ENCODE peak calls at places on chromosomes 6 and 20, in seven cellular contexts. C is brain microvascular endothelial cell, G is uterus, Z is osteoblast, F is IMR-90, S is upper lobe of left lung, H is RWPE1. E is an unnamed sample.

GRCh38 chr20:12113468-12114371 is 196.0 kb downstream of the BTBD3 start:
- DNase-seq in C (no peak), G (peak), Z (no peak), F (no peak), S (no peak), H (no peak), E (no peak)

GRCh38 chr6:29552512-29553051 is 7.0 kb downstream of the UBD start:
- DNase-seq in C (peak), G (no peak), Z (peak), F (peak), S (no peak), H (peak), E (no peak)

GRCh38 chr6:9623228-9623832 is 791.5 kb downstream of the TFAP2A start:
- DNase-seq in C (no peak), G (no peak), Z (no peak), F (no peak), S (no peak), H (no peak), E (no peak)

GRCh38 chr6:148779142-148779562 is 32.3 kb downstream of the UST start:
- DNase-seq in C (no peak), G (no peak), Z (no peak), F (peak), S (no peak), H (no peak), E (no peak)

GRCh38 chr6:89895273-89895874 is 1.1 kb downstream of the GJA10 start:
- DNase-seq in C (peak), G (no peak), Z (peak), F (peak), S (no peak), H (peak), E (no peak)

GRCh38 chr6:10305740-10306423 is 109.0 kb downstream of the TFAP2A start:
- DNase-seq in C (no peak), G (no peak), Z (no peak), F (no peak), S (no peak), H (no peak), E (no peak)

GRCh38 chr6:105310947-105311346 is 91.9 kb downstream of the PREP start:
- DNase-seq in C (no peak), G (no peak), Z (no peak), F (no peak), S (no peak), H (no peak), E (no peak)

GRCh38 chr6:31531771-31532643 is 3.2 kb downstream of the MCCD1 start:
- DNase-seq in C (no peak), G (no peak), Z (no peak), F (no peak), S (no peak), H (no peak), E (no peak)

GRCh38 chr20:57545927-57546662 is 14.8 kb upstream of the PCK1 start:
- DNase-seq in C (no peak), G (no peak), Z (no peak), F (no peak), S (no peak), H (no peak), E (no peak)

GRCh38 chr20:64145458-64146300 is 18.6 kb upstream of the MYT1 start:
- DNase-seq in C (no peak), G (no peak), Z (peak), F (no peak), S (no peak), H (no peak), E (no peak)

GRCh38 chr20:3854462-3854870 is 7.8 kb downstream of the MAVS start:
- DNase-seq in C (no peak), G (no peak), Z (peak), F (no peak), S (no peak), H (no peak), E (no peak)

GRCh38 chr6:2875840-2876207 is 27.3 kb downstream of the SERPINB9 start:
- DNase-seq in C (no peak), G (no peak), Z (peak), F (no peak), S (peak), H (no peak), E (peak)

GRCh38 chr6:6678185-6678671 is 89.7 kb downstream of the LY86 start:
- DNase-seq in C (peak), G (no peak), Z (peak), F (peak), S (no peak), H (peak), E (no peak)

GRCh38 chr6:113742342-113742741 is 114.8 kb upstream of the MARCKS start:
- DNase-seq in C (no peak), G (no peak), Z (no peak), F (no peak), S (no peak), H (no peak), E (no peak)

GRCh38 chr6:76418657-76419217 is 346.3 kb upstream of the IMPG1 start:
- DNase-seq in C (peak), G (no peak), Z (no peak), F (no peak), S (no peak), H (no peak), E (no peak)

GRCh38 chr6:44649365-44650025 is 262.0 kb downstream of the CDC5L start:
- DNase-seq in C (no peak), G (no peak), Z (no peak), F (peak), S (no peak), H (no peak), E (no peak)

GRCh38 chr6:95133578-95133977 is 443.8 kb upstream of the MANEA start:
- DNase-seq in C (no peak), G (no peak), Z (no peak), F (peak), S (no peak), H (peak), E (no peak)

GRCh38 chr20:46995561-46996142 is 101.0 kb downstream of the EYA2 start:
- DNase-seq in C (no peak), G (no peak), Z (no peak), F (no peak), S (no peak), H (no peak), E (no peak)

GRCh38 chr20:47003223-47003622 is 108.6 kb downstream of the EYA2 start:
- DNase-seq in C (no peak), G (no peak), Z (no peak), F (no peak), S (no peak), H (no peak), E (no peak)

GRCh38 chr20:46994341-46994740 is 99.7 kb downstream of the EYA2 start:
- DNase-seq in C (no peak), G (no peak), Z (no peak), F (no peak), S (no peak), H (no peak), E (no peak)

GRCh38 chr20:46999821-47000465 is 105.3 kb downstream of the EYA2 start:
- DNase-seq in C (no peak), G (no peak), Z (no peak), F (no peak), S (no peak), H (no peak), E (no peak)

GRCh38 chr20:46998497-46999190 is 104.0 kb downstream of the EYA2 start:
- DNase-seq in C (no peak), G (no peak), Z (no peak), F (no peak), S (no peak), H (no peak), E (no peak)
- H3K27ac ChIP-seq in C (no peak), G (no peak), Z (no peak), F (no peak), S (no peak), H (no peak), E (no peak)

GRCh38 chr6:96545882-96546281 is 17.0 kb upstream of the FHL5 start:
- DNase-seq in C (no peak), G (no peak), Z (no peak), F (no peak), S (no peak), H (no peak), E (no peak)

GRCh38 chr6:96537726-96538125 is 16.1 kb downstream of the UFL1 start:
- DNase-seq in C (no peak), G (no peak), Z (no peak), F (no peak), S (no peak), H (no peak), E (no peak)

GRCh38 chr6:96547654-96548053 is 15.3 kb upstream of the FHL5 start:
- DNase-seq in C (no peak), G (no peak), Z (no peak), F (no peak), S (no peak), H (no peak), E (no peak)

GRCh38 chr6:96542702-96543101 is 20.2 kb upstream of the FHL5 start:
- DNase-seq in C (no peak), G (no peak), Z (no peak), F (no peak), S (no peak), H (no peak), E (no peak)
- TF ChIP-seq CTCF in C (peak), G (no peak), Z (peak), F (peak), S (no peak), H (no peak), E (peak)

GRCh38 chr6:118372413-118372812 is 175.7 kb upstream of the PLN start:
- DNase-seq in C (peak), G (no peak), Z (no peak), F (peak), S (no peak), H (no peak), E (no peak)

GRCh38 chr6:118370722-118371121 is 177.4 kb upstream of the PLN start:
- DNase-seq in C (peak), G (no peak), Z (no peak), F (no peak), S (no peak), H (no peak), E (no peak)

GRCh38 chr6:118377711-118378414 is 170.2 kb upstream of the PLN start:
- DNase-seq in C (no peak), G (no peak), Z (no peak), F (no peak), S (peak), H (no peak), E (no peak)

GRCh38 chr6:118371955-118372354 is 176.1 kb upstream of the PLN start:
- DNase-seq in C (no peak), G (no peak), Z (no peak), F (no peak), S (no peak), H (no peak), E (no peak)
- H3K27ac ChIP-seq in C (no peak), G (no peak), Z (no peak), F (no peak), S (no peak), H (no peak), E (no peak)

DNA sequence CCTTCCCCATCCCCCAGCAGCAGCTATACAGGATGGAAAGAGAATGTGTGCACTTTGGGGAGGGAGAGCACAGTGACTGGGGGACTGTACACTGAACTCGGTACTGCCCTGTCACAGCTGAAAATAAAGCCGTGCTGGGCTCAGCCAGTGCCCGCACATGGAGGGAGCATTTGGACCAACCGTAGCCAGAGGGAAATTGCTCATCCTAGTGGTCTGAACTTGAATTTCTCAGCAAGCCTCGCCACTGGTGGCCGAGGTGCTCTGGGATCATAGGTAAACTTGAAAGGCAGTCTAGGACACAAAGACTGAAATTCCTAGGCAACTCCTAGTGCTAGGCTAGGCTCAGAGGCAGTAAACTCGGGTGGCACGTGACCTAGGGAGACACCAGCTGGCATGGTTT is 61.0 kb downstream of the DZANK1 start:
- DNase-seq in C (no peak), G (no peak), Z (no peak), F (no peak), S (no peak), H (no peak), E (no peak)
- TF ChIP-seq CTCF in C (no peak), G (no peak), Z (no peak), F (no peak), S (no peak), H (no peak), E (no peak)

DNA sequence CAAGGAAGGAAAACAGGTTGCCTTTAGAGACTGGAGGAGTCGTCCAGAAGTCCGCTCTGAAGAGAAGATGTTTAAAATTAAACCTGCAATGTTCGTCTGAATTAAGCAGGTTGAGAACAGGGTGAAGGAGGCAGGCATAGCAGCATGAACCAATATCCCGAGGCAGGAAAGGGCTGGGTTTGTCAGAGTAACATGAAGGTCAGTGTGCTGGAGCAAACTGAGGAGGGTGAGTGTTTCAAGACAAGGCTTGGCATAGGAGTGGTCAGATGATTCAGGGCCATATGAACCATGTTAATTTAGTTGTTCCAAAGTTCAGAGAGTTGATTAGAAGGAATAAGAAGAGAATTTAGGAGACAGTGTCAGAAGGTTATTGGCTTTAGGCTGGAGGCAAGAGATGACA is 93.3 kb downstream of the UTRN start:
- DNase-seq in C (no peak), G (no peak), Z (peak), F (peak), S (no peak), H (peak), E (no peak)
- H3K27ac ChIP-seq in C (no peak), G (no peak), Z (peak), F (no peak), S (peak), H (no peak), E (no peak)

GRCh38 chr6:145137425-145137824 is 597.9 kb downstream of the EPM2A start:
- DNase-seq in C (peak), G (no peak), Z (no peak), F (peak), S (no peak), H (no peak), E (no peak)
- TF ChIP-seq CTCF in C (no peak), G (no peak), Z (peak), F (peak), S (no peak), H (no peak), E (no peak)

GRCh38 chr20:1848378-1848777 is 46.8 kb upstream of the SIRPA start:
- DNase-seq in C (no peak), G (no peak), Z (no peak), F (no peak), S (no peak), H (no peak), E (no peak)

GRCh38 chr20:1847780-1848179 is 47.4 kb upstream of the SIRPA start:
- DNase-seq in C (no peak), G (no peak), Z (no peak), F (no peak), S (no peak), H (no peak), E (no peak)

GRCh38 chr20:1844723-1845523 is 50.3 kb upstream of the SIRPA start:
- DNase-seq in C (peak), G (no peak), Z (no peak), F (peak), S (no peak), H (no peak), E (no peak)

GRCh38 chr20:1846341-1846740 is 48.9 kb upstream of the SIRPA start:
- DNase-seq in C (no peak), G (no peak), Z (no peak), F (no peak), S (no peak), H (no peak), E (no peak)

GRCh38 chr20:1845701-1846100 is 49.5 kb upstream of the SIRPA start:
- DNase-seq in C (no peak), G (no peak), Z (no peak), F (no peak), S (no peak), H (no peak), E (no peak)
- H3K27ac ChIP-seq in C (no peak), G (no peak), Z (no peak), F (peak), S (no peak), H (no peak), E (no peak)

GRCh38 chr20:43194187-43194586 is 4.5 kb upstream of the PTPRT start:
- DNase-seq in C (no peak), G (no peak), Z (no peak), F (no peak), S (peak), H (no peak), E (no peak)

GRCh38 chr20:43193443-43193842 is 3.7 kb upstream of the PTPRT start:
- DNase-seq in C (no peak), G (no peak), Z (no peak), F (no peak), S (no peak), H (no peak), E (no peak)

GRCh38 chr20:43190332-43190953 is 737 bp upstream of the PTPRT start:
- DNase-seq in C (no peak), G (no peak), Z (no peak), F (no peak), S (no peak), H (no peak), E (no peak)

GRCh38 chr20:43191143-43191542 is 1.4 kb upstream of the PTPRT start:
- DNase-seq in C (no peak), G (no peak), Z (no peak), F (no peak), S (no peak), H (no peak), E (no peak)

DNA sequence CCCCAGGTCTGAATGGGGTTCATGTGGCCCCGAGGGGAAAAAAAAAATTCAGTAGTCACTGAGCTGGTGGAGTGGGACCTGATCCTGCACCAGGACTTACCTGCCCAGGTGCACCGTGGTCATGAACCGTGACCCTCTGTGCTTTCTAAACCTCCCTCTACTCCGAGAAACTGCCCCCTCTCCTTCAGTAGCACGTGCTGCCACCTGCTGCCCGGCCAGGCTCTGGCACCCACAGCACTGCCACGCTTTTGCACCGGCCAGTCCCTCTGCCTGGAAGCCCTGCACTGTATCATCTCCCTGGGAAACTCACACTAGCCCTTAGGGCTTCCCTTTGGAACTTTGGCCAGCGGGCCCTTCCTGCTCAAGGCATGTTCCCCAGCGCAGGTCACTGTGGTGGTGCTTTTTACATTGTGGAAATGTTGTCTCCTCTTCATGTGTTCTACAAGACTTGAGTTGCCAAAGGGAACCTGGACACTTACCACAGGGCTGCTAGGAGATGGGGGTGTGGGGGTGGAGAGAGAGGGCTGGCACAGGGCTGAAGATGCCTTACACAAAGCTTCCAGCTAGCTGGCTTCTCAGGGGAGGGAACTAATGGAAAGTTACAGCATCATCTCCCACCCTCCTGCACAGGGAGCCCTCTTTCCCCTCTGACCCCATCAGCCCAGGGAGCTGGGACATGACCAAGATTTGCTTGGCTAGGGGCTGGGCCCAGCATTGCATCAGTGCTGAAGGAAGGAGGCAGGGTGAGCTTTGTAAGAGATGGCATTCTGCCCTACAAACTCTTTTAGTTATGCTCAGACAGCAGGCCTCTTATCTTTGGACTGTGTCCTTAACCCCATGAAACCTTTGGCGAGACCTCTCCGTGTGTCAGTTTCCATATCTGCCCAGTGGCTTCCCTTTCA is 2.5 kb upstream of the PTPRT start:
- DNase-seq in C (no peak), G (no peak), Z (peak), F (no peak), S (peak), H (peak), E (no peak)
- TF ChIP-seq CTCF in C (peak), G (no peak), Z (peak), F (peak), S (no peak), H (peak), E (no peak)

DNA sequence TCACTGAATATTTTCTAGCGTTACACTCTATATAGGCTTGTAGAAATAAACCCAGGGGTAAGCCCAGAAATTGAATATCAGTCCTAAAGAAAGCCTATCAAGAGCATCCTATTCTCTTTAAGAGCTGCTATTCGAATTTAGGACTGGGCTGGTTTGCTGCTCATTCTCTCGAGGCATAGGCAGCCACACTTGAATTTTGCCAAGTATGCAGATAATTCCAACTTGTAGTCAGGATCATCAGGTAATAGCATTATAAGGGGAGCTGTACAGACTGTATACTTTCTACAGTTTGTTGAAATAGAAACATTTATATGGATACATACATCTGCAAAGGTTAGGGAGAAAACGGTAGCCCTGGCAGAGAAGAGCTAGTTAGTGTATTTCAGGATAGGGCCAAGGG is 2.1 kb upstream of the ZBTB2 start:
- DNase-seq in C (no peak), G (no peak), Z (no peak), F (no peak), S (no peak), H (no peak), E (no peak)
- H3K27ac ChIP-seq in C (no peak), G (peak), Z (peak), F (no peak), S (no peak), H (no peak), E (no peak)

DNA sequence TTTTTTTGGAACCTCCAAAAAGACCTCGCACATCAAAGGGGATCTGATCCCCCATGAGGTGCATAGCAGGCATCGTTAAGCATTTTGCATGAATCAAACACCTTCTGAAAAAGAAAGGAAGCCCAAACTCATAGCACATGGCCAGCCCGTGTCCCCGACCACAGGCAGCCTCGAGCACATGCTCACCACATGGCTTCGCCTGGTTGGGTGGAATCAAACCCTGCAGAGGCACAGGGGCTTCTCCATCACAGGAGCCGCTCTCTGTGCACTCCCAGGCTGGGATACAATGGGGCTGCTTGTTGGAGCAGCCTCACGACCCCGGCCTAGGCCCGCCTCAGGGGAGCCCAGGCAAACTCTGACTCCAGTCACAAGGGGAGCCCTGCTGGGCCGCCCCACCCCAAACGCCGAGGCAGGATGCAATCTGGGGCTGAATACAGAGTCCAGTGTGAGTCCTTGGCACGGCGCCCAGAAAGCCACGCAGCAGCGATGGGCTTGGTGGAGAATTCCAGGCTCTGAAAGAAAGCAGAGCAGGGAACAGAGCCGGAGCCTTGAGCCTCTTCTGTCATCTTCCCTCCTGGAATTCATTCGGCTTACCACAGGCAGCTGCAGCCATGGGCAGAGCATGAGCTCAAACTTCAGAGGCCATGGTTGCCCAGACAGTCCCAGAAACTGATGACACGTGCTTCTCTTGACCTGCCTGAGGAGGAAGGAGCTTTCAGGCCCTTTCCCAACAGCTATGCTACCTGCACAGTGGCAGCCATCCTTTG is 441.2 kb upstream of the JARID2 start:
- DNase-seq in C (peak), G (peak), Z (peak), F (peak), S (peak), H (no peak), E (no peak)
- TF ChIP-seq CTCF in C (no peak), G (no peak), Z (no peak), F (no peak), S (no peak), H (no peak), E (no peak)